ENCODE peak calls at places on chromosomes 4 and X, in five cellular contexts. One of them, this sample, is unnamed.

GRCh38 chr4:891747-892146 is 40.4 kb downstream of the GAK start:
- DNase-seq in fibroblast of pulmonary artery: peak; percentile 10
- DNase-seq in A549: no peak
- DNase-seq in AG09309: no peak
- DNase-seq in breast epithelium: no peak
- DNase-seq in this sample: peak; percentile 18

GRCh38 chr4:121177238-121178137 is 13.4 kb upstream of the TNIP3 start:
- DNase-seq in fibroblast of pulmonary artery: no peak
- DNase-seq in A549: no peak
- DNase-seq in AG09309: no peak
- DNase-seq in breast epithelium: no peak
- DNase-seq in this sample: peak; percentile 49

GRCh38 chrX:123563167-123563566 is 169.7 kb downstream of the THOC2 start:
- DNase-seq in fibroblast of pulmonary artery: no peak
- DNase-seq in A549: no peak
- DNase-seq in AG09309: no peak
- DNase-seq in breast epithelium: no peak
- DNase-seq in this sample: no peak

GRCh38 chr4:26048378-26048882 is 134.4 kb downstream of the SMIM20 start:
- DNase-seq in fibroblast of pulmonary artery: peak; percentile 93
- DNase-seq in A549: no peak
- DNase-seq in AG09309: peak; percentile 71
- DNase-seq in breast epithelium: no peak
- DNase-seq in this sample: peak; percentile 92

GRCh38 chr4:52199574-52200338 is 148.7 kb downstream of the SPATA18 start:
- DNase-seq in fibroblast of pulmonary artery: peak; percentile 39
- DNase-seq in A549: peak; percentile 75
- DNase-seq in AG09309: peak; percentile 71
- DNase-seq in breast epithelium: no peak
- DNase-seq in this sample: peak; percentile 24

GRCh38 chr4:108988514-108989195 is 225.8 kb upstream of the ETNPPL start:
- DNase-seq in fibroblast of pulmonary artery: no peak
- DNase-seq in A549: no peak
- DNase-seq in AG09309: no peak
- DNase-seq in breast epithelium: no peak
- DNase-seq in this sample: peak; percentile 13

GRCh38 chr4:46909078-46909477 is at the start of gene COX7B2:
- DNase-seq in fibroblast of pulmonary artery: no peak
- DNase-seq in A549: no peak
- DNase-seq in AG09309: no peak
- DNase-seq in breast epithelium: no peak
- DNase-seq in this sample: no peak

GRCh38 chrX:150587585-150588503 is 19.4 kb downstream of the MTM1 start:
- DNase-seq in fibroblast of pulmonary artery: peak; percentile 47
- DNase-seq in A549: peak; percentile 22
- DNase-seq in AG09309: no peak
- DNase-seq in breast epithelium: no peak
- DNase-seq in this sample: peak; percentile 43

GRCh38 chr4:6435010-6435409 is 37.4 kb downstream of the PPP2R2C start:
- DNase-seq in fibroblast of pulmonary artery: no peak
- DNase-seq in A549: peak; percentile 15
- DNase-seq in AG09309: no peak
- DNase-seq in breast epithelium: no peak
- DNase-seq in this sample: no peak

GRCh38 chrX:102651242-102651967 is at the start of gene GPRASP1:
- DNase-seq in fibroblast of pulmonary artery: peak; percentile 21
- DNase-seq in A549: no peak
- DNase-seq in AG09309: no peak
- DNase-seq in breast epithelium: peak; percentile 53
- DNase-seq in this sample: peak; percentile 26

GRCh38 chrX:142204522-142205433 is at the start of gene MAGEC2:
- DNase-seq in fibroblast of pulmonary artery: no peak
- DNase-seq in A549: no peak
- DNase-seq in AG09309: no peak
- DNase-seq in breast epithelium: no peak
- DNase-seq in this sample: no peak

GRCh38 chrX:14357314-14357713 is 172.0 kb upstream of the GLRA2 start:
- DNase-seq in fibroblast of pulmonary artery: no peak
- DNase-seq in A549: no peak
- DNase-seq in AG09309: no peak
- DNase-seq in breast epithelium: no peak
- DNase-seq in this sample: no peak

GRCh38 chr4:174629265-174629664 is 107.0 kb upstream of the HPGD start:
- DNase-seq in fibroblast of pulmonary artery: no peak
- DNase-seq in A549: no peak
- DNase-seq in AG09309: no peak
- DNase-seq in breast epithelium: no peak
- DNase-seq in this sample: no peak

GRCh38 chr4:100869266-100869665 is 351.4 kb upstream of the EMCN start:
- DNase-seq in fibroblast of pulmonary artery: no peak
- DNase-seq in A549: no peak
- DNase-seq in AG09309: no peak
- DNase-seq in breast epithelium: no peak
- DNase-seq in this sample: peak; percentile 11

GRCh38 chrX:135910251-135910650 is 16.7 kb downstream of the SAGE1 start:
- DNase-seq in fibroblast of pulmonary artery: no peak
- DNase-seq in A549: no peak
- DNase-seq in AG09309: no peak
- DNase-seq in breast epithelium: no peak
- DNase-seq in this sample: no peak

GRCh38 chr4:5839332-5839731 is 53.6 kb downstream of the CRMP1 start:
- DNase-seq in fibroblast of pulmonary artery: no peak
- DNase-seq in A549: no peak
- DNase-seq in AG09309: no peak
- DNase-seq in breast epithelium: no peak
- DNase-seq in this sample: no peak

GRCh38 chr4:33054656-33055055 is 2334.5 kb downstream of the PCDH7 start:
- DNase-seq in fibroblast of pulmonary artery: no peak
- DNase-seq in A549: no peak
- DNase-seq in AG09309: no peak
- DNase-seq in breast epithelium: no peak
- DNase-seq in this sample: no peak

DNA sequence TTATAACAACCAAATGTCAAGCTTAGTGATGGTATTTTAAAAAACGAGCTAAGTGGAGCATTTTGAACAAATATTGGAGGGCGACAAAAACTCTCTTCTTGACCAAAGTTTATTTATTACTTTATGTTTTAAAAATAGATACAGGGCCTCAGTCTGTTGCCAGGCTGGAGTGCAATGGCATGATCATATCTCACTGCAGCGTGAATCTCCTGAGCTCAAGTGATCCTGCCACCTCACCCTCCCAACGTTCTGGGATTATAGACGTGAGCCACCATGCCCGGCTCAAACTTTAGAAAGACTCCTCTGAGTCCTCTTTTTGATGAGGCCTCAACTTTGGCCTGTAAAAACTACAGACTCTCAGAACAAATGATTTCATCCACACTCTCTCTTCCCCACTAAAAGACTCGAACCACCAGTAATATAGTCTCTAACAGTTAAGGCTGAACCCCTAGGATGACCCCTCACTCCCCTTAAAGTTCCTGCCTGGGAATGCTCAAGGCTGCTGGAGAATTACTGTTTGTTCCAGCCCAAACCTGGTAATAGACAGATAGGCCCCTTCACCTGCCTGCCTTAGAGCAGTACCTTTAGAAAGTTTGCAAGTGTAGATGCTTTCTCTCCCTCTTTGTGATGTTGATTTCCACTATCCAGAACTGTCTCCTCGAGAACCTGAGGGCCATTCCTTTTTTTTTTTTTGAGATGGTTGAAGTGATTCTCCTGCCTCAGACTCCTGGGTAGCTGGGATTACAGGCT is 55.3 kb upstream of the HPSE start:
- DNase-seq in fibroblast of pulmonary artery: no peak
- DNase-seq in A549: no peak
- DNase-seq in AG09309: no peak
- DNase-seq in breast epithelium: no peak
- DNase-seq in this sample: no peak
- H3K4me3 ChIP-seq in fibroblast of pulmonary artery: no peak overlapping the region
- H3K4me3 ChIP-seq in A549: no peak overlapping the region
- H3K4me3 ChIP-seq in AG09309: no peak overlapping the region
- H3K4me3 ChIP-seq in breast epithelium: no peak overlapping the region
- H3K4me3 ChIP-seq in this sample: no peak overlapping the region

GRCh38 chrX:50097121-50097520 is 103.7 kb downstream of the AKAP4 start:
- DNase-seq in fibroblast of pulmonary artery: no peak
- DNase-seq in A549: no peak
- DNase-seq in AG09309: no peak
- DNase-seq in breast epithelium: no peak
- DNase-seq in this sample: no peak

GRCh38 chrX:50098241-50098640 is 102.6 kb downstream of the AKAP4 start:
- DNase-seq in fibroblast of pulmonary artery: no peak
- DNase-seq in A549: no peak
- DNase-seq in AG09309: no peak
- DNase-seq in breast epithelium: no peak
- DNase-seq in this sample: no peak

GRCh38 chrX:50098749-50099148 is 102.1 kb downstream of the AKAP4 start:
- DNase-seq in fibroblast of pulmonary artery: no peak
- DNase-seq in A549: no peak
- DNase-seq in AG09309: no peak
- DNase-seq in breast epithelium: no peak
- DNase-seq in this sample: no peak

GRCh38 chrX:50103866-50104566 is 96.8 kb downstream of the AKAP4 start:
- DNase-seq in fibroblast of pulmonary artery: no peak
- DNase-seq in A549: no peak
- DNase-seq in AG09309: no peak
- DNase-seq in breast epithelium: no peak
- DNase-seq in this sample: peak; percentile 18

DNA sequence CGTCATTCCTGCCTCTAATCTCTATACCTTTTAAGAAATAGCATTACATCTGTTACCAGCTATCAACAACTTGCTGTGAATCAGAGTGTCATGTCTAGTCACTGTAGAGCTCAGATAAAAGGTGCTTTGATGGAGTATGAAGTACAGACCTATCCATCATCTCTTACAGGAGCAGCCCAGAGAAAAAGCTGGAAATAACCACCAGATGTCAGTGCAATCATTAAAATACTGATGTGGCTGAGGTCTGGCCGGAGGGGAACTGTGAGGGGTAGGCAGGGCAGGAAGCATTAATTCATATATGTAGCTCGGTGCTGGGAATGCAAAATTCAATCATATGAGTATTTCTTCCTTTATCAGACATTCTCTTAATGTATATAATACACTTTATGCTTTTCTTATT is 100.6 kb downstream of the AKAP4 start:
- DNase-seq in fibroblast of pulmonary artery: no peak
- DNase-seq in A549: peak; percentile 5
- DNase-seq in AG09309: no peak
- DNase-seq in breast epithelium: no peak
- DNase-seq in this sample: peak; percentile 28
- TF ChIP-seq CTCF in fibroblast of pulmonary artery: peak; percentile 17
- TF ChIP-seq CTCF in A549: peak; percentile 44
- TF ChIP-seq CTCF in AG09309: peak; percentile 20
- TF ChIP-seq CTCF in breast epithelium: no peak
- TF ChIP-seq CTCF in this sample: peak; percentile 41

GRCh38 chr4:87943660-87944149 is 31.8 kb upstream of the SPP1 start:
- DNase-seq in fibroblast of pulmonary artery: no peak
- DNase-seq in A549: no peak
- DNase-seq in AG09309: no peak
- DNase-seq in breast epithelium: no peak
- DNase-seq in this sample: no peak
- H3K4me3 ChIP-seq in fibroblast of pulmonary artery: no peak overlapping the region
- H3K4me3 ChIP-seq in A549: no peak overlapping the region
- H3K4me3 ChIP-seq in AG09309: no peak overlapping the region
- H3K4me3 ChIP-seq in breast epithelium: no peak overlapping the region
- H3K4me3 ChIP-seq in this sample: no peak overlapping the region

GRCh38 chrX:128396601-128397000 is 344.4 kb upstream of the ACTRT1 start:
- DNase-seq in fibroblast of pulmonary artery: no peak
- DNase-seq in A549: peak; percentile 4
- DNase-seq in AG09309: no peak
- DNase-seq in breast epithelium: no peak
- DNase-seq in this sample: no peak
- TF ChIP-seq CTCF in fibroblast of pulmonary artery: no peak
- TF ChIP-seq CTCF in A549: no peak
- TF ChIP-seq CTCF in AG09309: no peak
- TF ChIP-seq CTCF in breast epithelium: no peak
- TF ChIP-seq CTCF in this sample: no peak

GRCh38 chrX:120462370-120462769 is 6.7 kb downstream of the LAMP2 start:
- DNase-seq in fibroblast of pulmonary artery: no peak
- DNase-seq in A549: no peak
- DNase-seq in AG09309: no peak
- DNase-seq in breast epithelium: no peak
- DNase-seq in this sample: no peak
- H3K4me3 ChIP-seq in fibroblast of pulmonary artery: no peak overlapping the region
- H3K4me3 ChIP-seq in A549: no peak overlapping the region
- H3K4me3 ChIP-seq in AG09309: no peak overlapping the region
- H3K4me3 ChIP-seq in breast epithelium: no peak overlapping the region
- H3K4me3 ChIP-seq in this sample: no peak overlapping the region

GRCh38 chr4:7793186-7793585 is 146.5 kb downstream of the AFAP1 start:
- DNase-seq in fibroblast of pulmonary artery: no peak
- DNase-seq in A549: no peak
- DNase-seq in AG09309: no peak
- DNase-seq in breast epithelium: no peak
- DNase-seq in this sample: no peak
- TF ChIP-seq CTCF in fibroblast of pulmonary artery: no peak
- TF ChIP-seq CTCF in A549: no peak
- TF ChIP-seq CTCF in AG09309: no peak
- TF ChIP-seq CTCF in breast epithelium: no peak
- TF ChIP-seq CTCF in this sample: no peak

DNA sequence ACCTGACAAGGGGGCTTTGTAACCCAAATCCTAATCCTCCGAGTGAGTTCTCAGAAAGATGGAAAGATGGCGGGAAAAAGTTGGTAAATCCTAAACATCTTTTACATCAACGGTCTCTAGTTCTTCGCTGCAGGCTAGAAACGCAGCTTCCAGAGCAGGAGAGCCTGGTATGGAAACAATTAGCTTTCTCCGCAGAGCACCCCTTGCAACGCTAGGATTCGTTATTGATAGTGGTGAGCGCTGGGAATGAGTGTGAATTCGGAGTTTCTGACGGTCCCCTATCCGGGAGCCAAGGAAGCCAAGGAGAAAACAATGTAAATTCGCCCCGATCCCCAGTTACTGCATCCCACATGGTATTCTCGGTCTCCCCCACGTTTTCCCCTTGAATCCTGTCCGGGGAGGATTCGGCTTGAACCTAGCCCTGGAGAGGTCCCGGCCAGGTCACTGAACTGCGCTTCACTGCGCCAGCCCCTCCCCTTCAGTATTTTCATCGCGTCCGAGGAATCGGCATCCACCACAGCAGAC is 4.7 kb upstream of the NEUROG2 start:
- DNase-seq in fibroblast of pulmonary artery: no peak
- DNase-seq in A549: no peak
- DNase-seq in AG09309: no peak
- DNase-seq in breast epithelium: no peak
- DNase-seq in this sample: no peak
- H3K4me3 ChIP-seq in fibroblast of pulmonary artery: no peak overlapping the region
- H3K4me3 ChIP-seq in A549: no peak overlapping the region
- H3K4me3 ChIP-seq in AG09309: no peak overlapping the region
- H3K4me3 ChIP-seq in breast epithelium: peak overlapping the region; percentile 17
- H3K4me3 ChIP-seq in this sample: no peak overlapping the region

DNA sequence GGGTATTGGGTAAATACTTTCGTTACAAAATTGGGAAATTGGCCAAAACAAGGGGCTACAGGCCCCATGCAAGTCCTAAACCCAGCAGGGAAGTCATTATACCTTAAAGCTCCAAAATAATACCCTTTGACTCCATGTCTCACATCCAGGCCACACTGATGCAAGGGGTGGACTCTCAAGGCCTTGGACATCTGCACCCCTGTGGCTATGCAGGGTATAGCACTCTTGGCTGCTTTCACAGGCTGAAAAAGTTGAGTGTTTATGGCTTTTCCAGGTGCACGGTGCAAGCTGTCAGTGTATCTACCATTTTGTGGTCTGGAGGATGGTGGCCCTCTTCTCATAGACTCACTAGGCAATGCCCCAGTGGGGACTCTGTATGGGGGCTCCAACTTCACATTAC is 326.5 kb downstream of the TEX13C start:
- DNase-seq in fibroblast of pulmonary artery: no peak
- DNase-seq in A549: peak; percentile 6
- DNase-seq in AG09309: no peak
- DNase-seq in breast epithelium: no peak
- DNase-seq in this sample: no peak
- TF ChIP-seq CTCF in fibroblast of pulmonary artery: no peak
- TF ChIP-seq CTCF in A549: no peak
- TF ChIP-seq CTCF in AG09309: no peak
- TF ChIP-seq CTCF in breast epithelium: no peak
- TF ChIP-seq CTCF in this sample: no peak

This sample was measured in choroid plexus epithelial cell.